ENCODE peak calls at places on chromosomes 16 and 17, in nine cellular contexts. J, Z, D, B, V, G, P, H and E are unnamed samples.

GRCh38 chr17:75872434-75873351 is 5.7 kb downstream of the TRIM47 start:
- DNase-seq in B (no peak), D (peak; percentile 95), V (peak; percentile 65), Z (peak; percentile 43), P (no peak), G (no peak), H (no peak), J (peak; percentile 63), E (peak; percentile 83)

GRCh38 chr17:67993153-67993997 is 2.9 kb downstream of the C17orf58 start:
- DNase-seq in G (no peak), P (peak; percentile 48), D (peak; percentile 93), B (peak; percentile 15), H (peak; percentile 63), Z (peak; percentile 79), J (peak; percentile 81), V (peak; percentile 66), E (peak; percentile 70)

GRCh38 chr17:82317394-82318168 is at the start of gene CD7:
- DNase-seq in B (peak; percentile 73), G (peak; percentile 55), H (peak; percentile 66), P (no peak), D (no peak), V (no peak), Z (no peak), J (no peak), E (no peak)

GRCh38 chr17:56896217-56896967 is 17.5 kb downstream of the TRIM25 start:
- DNase-seq in D (no peak), P (no peak), B (no peak), J (no peak), Z (no peak), G (no peak), H (no peak), V (no peak), E (no peak)

GRCh38 chr17:9220466-9221230 is 199.3 kb downstream of the NTN1 start:
- DNase-seq in P (no peak), G (no peak), D (no peak), H (no peak), V (no peak), B (no peak), Z (no peak), J (no peak), E (no peak)

GRCh38 chr17:49002331-49002730 is 5.1 kb downstream of the IGF2BP1 start:
- DNase-seq in P (no peak), V (no peak), D (no peak), H (no peak), J (no peak), Z (no peak), G (no peak), B (no peak), E (no peak)

GRCh38 chr17:57623620-57624019 is 121.5 kb downstream of the CCDC182 start:
- DNase-seq in G (no peak), J (no peak), D (peak; percentile 41), Z (no peak), V (no peak), B (no peak), P (no peak), H (no peak), E (no peak)

GRCh38 chr17:59026176-59026939 is 80.3 kb downstream of the TRIM37 start:
- DNase-seq in J (no peak), V (no peak), D (no peak), P (no peak), B (no peak), H (no peak), G (no peak), Z (no peak), E (no peak)

GRCh38 chr16:57083469-57083868 is 8.9 kb upstream of the CPNE2 start:
- DNase-seq in B (no peak), Z (no peak), P (no peak), H (no peak), J (no peak), G (no peak), V (no peak), D (no peak), E (no peak)

GRCh38 chr17:44552361-44552760 is 4.9 kb upstream of the FZD2 start:
- DNase-seq in H (no peak), P (no peak), D (no peak), Z (no peak), B (no peak), G (no peak), J (no peak), V (no peak), E (no peak)

GRCh38 chr16:709651-710499 is 4.3 kb upstream of the FBXL16 start:
- DNase-seq in H (no peak), J (no peak), V (peak; percentile 83), B (no peak), P (peak; percentile 73), Z (peak; percentile 83), D (no peak), G (no peak), E (peak; percentile 95)

GRCh38 chr16:2148714-2149629 is 547 bp downstream of the RAB26 start:
- DNase-seq in P (no peak), V (peak; percentile 4), J (no peak), Z (no peak), D (no peak), B (no peak), H (no peak), G (no peak), E (peak; percentile 56)

GRCh38 chr17:70987867-70988340 is 818.6 kb downstream of the KCNJ2 start:
- DNase-seq in G (no peak), H (no peak), P (no peak), Z (no peak), V (no peak), D (no peak), J (no peak), B (no peak), E (no peak)

GRCh38 chr16:88781140-88782077 is 3.6 kb downstream of the PIEZO1 start:
- DNase-seq in P (no peak), V (no peak), H (peak; percentile 63), D (no peak), J (no peak), G (peak; percentile 73), B (no peak), Z (no peak), E (no peak)

GRCh38 chr17:21198411-21198810 is 15.6 kb downstream of the TMEM11 start:
- DNase-seq in B (no peak), J (no peak), D (no peak), G (no peak), V (no peak), P (no peak), Z (no peak), H (no peak), E (no peak)

GRCh38 chr17:4101127-4101798 is 41.6 kb downstream of the ZZEF1 start:
- DNase-seq in Z (no peak), D (no peak), V (no peak), G (no peak), P (no peak), H (no peak), B (no peak), J (no peak), E (peak; percentile 32)

GRCh38 chr16:84117482-84117843 is 721 bp upstream of the MBTPS1 start:
- DNase-seq in J (no peak), D (no peak), V (no peak), P (no peak), Z (no peak), G (peak; percentile 34), B (no peak), H (peak; percentile 19), E (no peak)

GRCh38 chr16:14135704-14136103 is 64.6 kb downstream of the MRTFB start:
- DNase-seq in B (no peak), Z (no peak), D (no peak), J (no peak), P (no peak), G (no peak), V (no peak), H (no peak), E (no peak)

GRCh38 chr16:67541391-67542263 is 13.0 kb downstream of the RIPOR1 start:
- DNase-seq in P (no peak), Z (no peak), G (no peak), D (no peak), V (peak; percentile 60), H (no peak), B (no peak), J (no peak), E (peak; percentile 52)

GRCh38 chr17:75909051-75909811 is 4.5 kb upstream of the MRPL38 start:
- DNase-seq in Z (peak; percentile 38), D (peak; percentile 72), G (no peak), P (no peak), V (no peak), J (no peak), H (no peak), B (no peak), E (no peak)

GRCh38 chr17:81910840-81911276 is 341 bp downstream of the PCYT2 start:
- DNase-seq in G (no peak), D (no peak), B (no peak), Z (no peak), H (no peak), P (no peak), V (no peak), J (no peak), E (no peak)

GRCh38 chr17:32461853-32462617 is 17.7 kb downstream of the PSMD11 start:
- DNase-seq in B (no peak), V (peak; percentile 52), H (peak; percentile 57), J (peak; percentile 69), G (peak; percentile 39), Z (no peak), P (no peak), D (no peak), E (peak; percentile 50)

GRCh38 chr17:37797206-37797605 is 52.3 kb upstream of the HNF1B start:
- DNase-seq in J (no peak), D (no peak), Z (no peak), G (no peak), H (no peak), B (no peak), P (no peak), V (no peak), E (no peak)

GRCh38 chr17:55295411-55296170 is 30.8 kb downstream of the HLF start:
- DNase-seq in Z (peak; percentile 27), H (peak; percentile 39), P (no peak), B (peak; percentile 1), G (peak; percentile 18), V (peak; percentile 42), J (peak; percentile 74), D (no peak), E (peak; percentile 40)

GRCh38 chr16:11356573-11357331 is 11.5 kb downstream of the RMI2 start:
- DNase-seq in P (no peak), H (peak; percentile 49), B (peak; percentile 13), V (peak; percentile 14), Z (no peak), D (peak; percentile 89), G (no peak), J (peak; percentile 77), E (no peak)

GRCh38 chr17:76556759-76557367 is 17.0 kb downstream of the PRCD start:
- DNase-seq in D (no peak), H (no peak), G (no peak), J (no peak), Z (no peak), P (no peak), B (no peak), V (no peak), E (no peak)

GRCh38 chr16:54194008-54194731 is 92.4 kb downstream of the IRX3 start:
- DNase-seq in Z (peak; percentile 41), J (peak; percentile 10), B (no peak), G (no peak), D (peak; percentile 93), P (peak; percentile 62), V (no peak), H (no peak), E (no peak)

GRCh38 chr17:74433421-74434121 is 1.7 kb downstream of the GPRC5C start:
- DNase-seq in G (no peak), P (no peak), D (no peak), H (no peak), Z (no peak), J (no peak), B (no peak), V (no peak), E (peak; percentile 74)

GRCh38 chr17:10384175-10384574 is 11.4 kb upstream of the MYH13 start:
- DNase-seq in D (no peak), H (no peak), G (no peak), P (no peak), V (no peak), B (no peak), J (no peak), Z (no peak), E (no peak)

GRCh38 chr17:75518201-75518600 is 1.9 kb downstream of the TSEN54 start:
- DNase-seq in J (no peak), Z (no peak), H (no peak), P (no peak), D (no peak), V (no peak), B (no peak), G (no peak), E (no peak)

GRCh38 chr17:77186141-77186604 is 45.4 kb downstream of the SEC14L1 start:
- DNase-seq in B (no peak), V (no peak), J (no peak), D (no peak), G (no peak), P (no peak), Z (no peak), H (no peak), E (no peak)